ENCODE peak calls at places on chromosomes 11 and 22, in six cellular contexts. N is stomach, H is ovary, P is A549, G is suprapubic skin, C is transverse colon. F is an unnamed sample.

GRCh38 chr22:46748206-46748947 is 10.3 kb upstream of the CERK start:
- DNase-seq in P (no peak), H (no peak), G (no peak), C (no peak), N (no peak), F (no peak)

GRCh38 chr11:70557742-70558485 is 159.6 kb downstream of the CTTN start:
- DNase-seq in P (no peak), H (no peak), G (no peak), N (no peak), C (no peak), F (no peak)

GRCh38 chr11:106031936-106032335 is 9.9 kb upstream of the MSANTD4 start:
- DNase-seq in P (no peak), C (no peak), H (no peak), G (no peak), N (no peak), F (no peak)

GRCh38 chr11:112247198-112247597 is 13.5 kb downstream of the PLET1 start:
- DNase-seq in C (no peak), N (no peak), G (no peak), P (no peak), H (no peak), F (no peak)

GRCh38 chr11:96102664-96103068 is 178.8 kb upstream of the MTMR2 start:
- DNase-seq in C (no peak), H (no peak), N (no peak), P (peak), G (no peak), F (no peak)

GRCh38 chr11:47586456-47586855 is at the start of gene FAM180B:
- DNase-seq in P (no peak), C (no peak), H (no peak), G (no peak), N (no peak), F (no peak)

GRCh38 chr11:45577755-45578154 is 87.7 kb downstream of the CHST1 start:
- DNase-seq in H (no peak), P (no peak), G (no peak), N (no peak), C (no peak), F (no peak)

GRCh38 chr11:113341388-113342165 is 27.2 kb downstream of the TTC12 start:
- DNase-seq in H (no peak), N (no peak), P (no peak), G (no peak), C (no peak), F (peak)

GRCh38 chr22:24703101-24703500 is 71.4 kb downstream of the PIWIL3 start:
- DNase-seq in G (no peak), P (no peak), N (peak), C (peak), H (no peak), F (no peak)

GRCh38 chr11:105609341-105609781 is 512 bp upstream of the GRIA4 start:
- DNase-seq in H (no peak), C (no peak), N (no peak), P (no peak), G (no peak), F (no peak)

GRCh38 chr11:68632802-68633201 is 51.5 kb upstream of the GAL start:
- DNase-seq in P (peak), C (peak), H (no peak), N (peak), G (no peak), F (no peak)

GRCh38 chr22:22712666-22713365 is 68.4 kb downstream of the GGTLC2 start:
- DNase-seq in P (no peak), G (no peak), C (no peak), H (no peak), N (no peak), F (no peak)

GRCh38 chr11:43853766-43854165 is 26.9 kb upstream of the ALKBH3 start:
- DNase-seq in P (no peak), G (no peak), C (no peak), H (no peak), N (no peak), F (no peak)

GRCh38 chr22:20998411-20999336 is 3.2 kb downstream of the THAP7 start:
- DNase-seq in P (no peak), C (no peak), H (no peak), G (no peak), N (no peak), F (no peak)

GRCh38 chr11:102836290-102836875 is 7.0 kb downstream of the MMP3 start:
- DNase-seq in C (no peak), N (no peak), G (no peak), P (no peak), H (no peak), F (no peak)

GRCh38 chr11:36231300-36231699 is 57.9 kb downstream of the COMMD9 start:
- DNase-seq in G (no peak), C (no peak), N (no peak), P (no peak), H (no peak), F (no peak)

GRCh38 chr11:33633251-33634003 is 67.2 kb downstream of the C11orf91 start:
- DNase-seq in C (peak), G (no peak), H (no peak), P (peak), N (no peak), F (no peak)

GRCh38 chr11:126268708-126269579 is at the start of the genes FOXRED1 and SRPRA:
- DNase-seq in N (peak), P (peak), C (peak), G (peak), H (peak), F (peak)

GRCh38 chr11:12810497-12810896 is 136.3 kb downstream of the TEAD1 start:
- DNase-seq in G (no peak), H (no peak), C (no peak), N (no peak), P (no peak), F (no peak)

GRCh38 chr22:27133951-27134664 is 476.7 kb downstream of the MIAT start:
- DNase-seq in C (peak), H (peak), P (peak), N (peak), G (peak), F (no peak)

GRCh38 chr11:122069946-122070345 is 46.1 kb downstream of the BLID start:
- DNase-seq in H (peak), C (peak), P (peak), G (peak), N (peak), F (no peak)

GRCh38 chr11:79227308-79227707 is 213.5 kb downstream of the TENM4 start:
- DNase-seq in P (no peak), H (no peak), N (no peak), G (no peak), C (no peak), F (no peak)

GRCh38 chr11:79228417-79228755 is 212.4 kb downstream of the TENM4 start:
- DNase-seq in N (no peak), C (no peak), P (no peak), G (no peak), H (no peak), F (no peak)

GRCh38 chr11:79229047-79229446 is 211.8 kb downstream of the TENM4 start:
- DNase-seq in H (no peak), C (no peak), N (no peak), G (no peak), P (no peak), F (no peak)

GRCh38 chr11:79226136-79226535 is 214.7 kb downstream of the TENM4 start:
- DNase-seq in H (no peak), N (no peak), P (no peak), G (no peak), C (no peak), F (no peak)

DNA sequence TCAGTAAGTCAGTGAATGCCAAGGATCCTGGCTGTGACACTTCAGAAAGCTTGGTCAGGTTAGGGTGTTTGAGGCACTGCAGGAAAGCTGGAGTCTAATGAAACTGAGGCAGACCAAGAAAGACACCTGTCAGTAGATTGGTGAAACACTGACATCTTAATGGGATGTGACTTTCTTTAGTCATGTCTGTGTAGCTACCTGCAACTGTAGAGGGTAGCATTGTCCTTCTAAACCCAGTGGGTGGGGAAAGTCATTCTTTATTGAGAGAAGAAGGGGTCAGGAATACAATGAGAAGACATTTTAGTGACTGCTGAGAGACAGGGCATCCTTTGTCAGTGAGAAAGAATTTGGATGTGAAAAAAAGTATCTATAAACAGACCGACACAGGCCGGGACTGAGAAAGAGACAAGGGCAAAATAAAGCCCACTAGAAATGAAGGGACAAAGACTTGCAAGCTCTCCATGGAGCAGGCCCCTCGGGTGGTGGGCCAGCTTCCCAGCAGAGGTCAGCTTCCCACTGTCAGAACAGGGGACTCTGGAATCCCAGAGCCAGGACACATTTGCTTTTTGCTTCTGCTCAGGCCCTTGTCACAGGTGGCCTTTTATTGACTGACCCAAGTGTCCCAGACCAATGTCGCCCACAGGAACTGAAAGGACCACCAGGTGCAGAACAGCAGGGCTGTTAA is 213.0 kb downstream of the TENM4 start:
- DNase-seq in G (no peak), H (no peak), N (no peak), C (no peak), P (no peak), F (no peak)
- TF ChIP-seq CTCF in G (no peak), H (no peak), N (no peak), C (no peak), P (no peak), F (no peak)

GRCh38 chr22:36475341-36475740 is 6.1 kb downstream of the TXN2 start:
- DNase-seq in G (no peak), H (no peak), C (no peak), P (no peak), N (no peak), F (no peak)

GRCh38 chr22:36480941-36481392 is 473 bp downstream of the TXN2 start:
- DNase-seq in H (no peak), G (no peak), C (no peak), N (no peak), P (no peak), F (no peak)

GRCh38 chr22:36481393-36482168 is at the start of gene TXN2:
- DNase-seq in H (peak), C (peak), N (peak), P (peak), G (peak), F (peak)

GRCh38 chr22:36478966-36479365 is 2.5 kb downstream of the TXN2 start:
- DNase-seq in P (no peak), H (no peak), N (no peak), G (no peak), C (no peak), F (no peak)
- TF ChIP-seq EP300 in P (no peak), H (no peak), N (no peak), G (no peak), C (no peak), F (no peak)

DNA sequence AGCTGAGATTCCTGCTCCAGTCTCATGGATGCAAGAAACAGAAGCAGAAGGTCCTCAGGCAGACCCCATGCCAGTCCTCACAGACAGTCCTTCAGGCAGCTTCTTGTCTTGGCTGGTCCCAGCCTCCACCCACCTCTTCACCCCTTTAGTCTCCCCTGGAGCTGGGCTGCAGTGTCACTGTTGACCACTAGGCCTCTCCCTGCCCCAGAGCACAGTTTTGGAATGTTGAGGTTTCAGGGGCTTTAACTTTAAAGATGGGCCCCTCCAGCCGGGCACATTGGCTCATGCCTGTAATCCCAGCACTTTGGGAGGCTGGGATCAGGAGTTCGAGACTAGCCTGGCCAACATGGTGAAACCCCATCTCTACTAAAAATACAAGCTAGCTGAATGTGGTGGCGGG is 39.5 kb upstream of the GCAT start:
- DNase-seq in P (no peak), G (no peak), C (no peak), N (no peak), H (no peak), F (no peak)
- TF ChIP-seq CTCF in P (no peak), G (peak), C (no peak), N (no peak), H (no peak), F (no peak)

DNA sequence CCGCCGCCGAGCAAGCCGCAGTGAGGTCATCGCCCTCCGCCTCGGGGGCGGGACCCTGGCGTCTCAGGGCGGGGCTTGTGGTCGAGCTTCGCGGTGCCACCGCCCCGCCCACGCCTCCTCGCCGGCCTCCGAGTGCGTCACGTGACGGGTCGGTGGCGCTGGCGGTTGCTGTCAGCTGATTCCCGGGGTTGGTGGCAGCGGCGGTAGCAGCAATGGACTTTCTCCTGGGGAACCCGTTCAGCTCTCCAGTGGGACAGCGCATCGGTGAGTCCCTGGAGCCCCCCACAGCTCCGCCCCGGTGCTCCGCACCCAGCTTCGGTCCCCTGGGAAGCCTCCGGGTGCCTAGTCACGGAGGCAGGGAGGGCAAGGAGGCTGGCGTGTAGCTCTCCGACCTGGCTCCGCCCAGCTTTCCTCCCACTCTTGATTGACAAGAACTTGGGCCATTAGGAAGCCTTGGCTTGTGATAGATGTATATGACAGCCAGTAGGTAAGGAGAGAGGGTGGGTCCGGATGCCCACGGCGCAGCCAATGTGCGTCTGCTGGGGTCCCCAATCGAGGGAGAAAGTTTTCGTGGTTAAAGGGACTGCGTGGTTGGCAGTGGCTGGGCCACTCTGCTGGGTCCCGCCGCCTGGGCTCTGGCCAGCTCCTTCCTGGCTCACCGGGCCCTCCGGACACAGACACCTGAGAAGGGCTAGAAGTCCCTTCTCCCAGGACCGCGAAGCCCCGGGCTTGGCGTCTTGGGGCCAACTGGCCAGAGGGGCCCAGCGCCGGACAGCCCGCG is at the start of gene TOM1:
- DNase-seq in H (peak), N (peak), C (peak), G (peak), P (peak), F (peak)
- TF ChIP-seq EP300 in H (peak), N (no peak), C (no peak), G (no peak), P (no peak), F (no peak)

GRCh38 chr11:73907191-73907590 is 30.4 kb downstream of the PAAF1 start:
- DNase-seq in N (no peak), P (peak), G (no peak), C (no peak), H (no peak), F (no peak)
- TF ChIP-seq CTCF in N (no peak), P (peak), G (no peak), C (no peak), H (no peak), F (no peak)

DNA sequence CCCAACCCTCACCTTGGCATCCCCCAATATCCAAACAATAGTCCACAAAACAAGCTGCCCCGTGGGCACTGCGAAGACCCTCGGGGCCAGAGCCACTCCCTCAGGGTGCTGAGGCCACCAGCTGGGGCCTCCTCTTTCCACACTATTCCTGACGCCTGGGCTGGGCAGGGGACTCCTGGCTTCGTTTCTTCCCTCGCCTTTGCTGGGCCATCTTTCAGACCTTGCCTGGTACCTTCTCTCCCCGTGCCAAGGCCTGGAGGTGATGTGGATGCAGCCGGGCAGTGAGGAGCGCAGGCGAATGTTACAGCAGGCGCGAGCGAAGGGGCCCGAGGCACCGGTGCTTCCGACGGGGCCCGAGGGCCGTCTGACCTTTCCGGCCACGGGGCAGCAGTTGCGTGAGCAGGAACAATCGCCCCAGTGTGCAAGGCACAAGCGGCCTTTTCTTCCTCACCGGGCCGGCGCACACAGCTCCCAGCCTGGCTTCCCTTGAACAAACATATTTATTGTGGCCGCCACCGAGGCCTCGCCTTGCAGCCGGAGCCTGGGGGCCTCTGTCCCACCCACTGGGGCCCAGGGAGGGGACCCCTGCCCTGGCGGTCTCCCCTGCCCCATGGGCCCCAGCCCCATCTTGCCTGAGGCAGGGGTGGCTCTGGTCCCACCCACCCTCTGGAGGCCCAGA is 32.6 kb upstream of the KCNQ1OT1 start:
- DNase-seq in C (no peak), G (no peak), N (no peak), H (no peak), P (no peak), F (no peak)
- TF ChIP-seq EP300 in C (no peak), G (no peak), N (no peak), H (no peak), P (no peak), F (no peak)

DNA sequence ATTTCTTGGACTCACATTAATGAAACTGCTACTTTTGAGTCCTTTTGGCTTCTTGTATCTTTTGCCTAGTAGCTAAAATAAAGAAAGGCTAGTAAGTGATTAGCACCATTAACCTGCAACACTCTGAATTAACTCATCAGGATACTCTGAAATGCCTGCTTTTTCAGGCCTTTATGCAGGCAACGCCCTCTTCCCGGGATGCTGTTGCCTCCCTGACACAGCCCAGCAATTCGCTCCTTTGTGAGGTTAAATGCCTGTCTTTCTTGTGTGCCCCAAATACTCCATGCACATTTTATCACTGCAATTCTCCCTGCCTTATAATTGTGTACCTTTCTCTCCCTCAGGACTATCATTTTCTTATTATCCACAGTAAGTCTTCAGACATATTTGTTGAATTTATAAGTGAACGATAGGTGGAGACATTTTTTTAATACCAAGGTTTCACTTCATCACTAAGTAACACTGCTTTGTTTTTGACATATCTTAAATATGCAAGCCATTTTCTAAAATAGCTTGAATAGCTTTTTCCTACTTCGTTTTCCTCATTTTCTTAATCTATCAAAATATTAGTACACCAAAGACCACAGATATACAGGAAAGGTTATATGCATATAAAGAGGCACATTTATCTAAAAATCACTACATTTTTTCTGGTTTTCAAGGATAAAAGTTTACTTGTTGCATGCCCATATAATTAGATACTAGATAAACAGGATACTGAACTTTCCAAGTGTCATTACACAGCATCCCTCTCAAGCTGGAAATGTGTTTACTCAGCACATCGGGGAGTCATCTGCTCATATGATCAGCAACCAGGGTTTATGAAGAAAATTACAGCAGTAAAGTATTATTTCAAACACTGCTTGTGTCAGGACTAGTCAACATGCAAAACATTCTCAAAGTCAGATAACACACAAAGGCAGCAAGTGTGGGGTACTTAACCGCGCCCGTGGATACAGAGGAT is 48.5 kb upstream of the DDI1 start:
- DNase-seq in H (no peak), N (no peak), P (no peak), C (no peak), G (no peak), F (no peak)
- TF ChIP-seq CTCF in H (no peak), N (no peak), P (no peak), C (no peak), G (no peak), F (no peak)